ENCODE peak calls at places on chromosomes 11 and 22, in eight cellular contexts. O is caudate nucleus; K is hepatic stellate cell; R is nephron progenitor cell; J is fibroblast of mammary gland; I is activated naive CD4-positive, alpha-beta T cell; N is stimulated activated CD8-positive, alpha-beta memory T cell treated with anti-CD3 and anti-CD28 coated beads, Interleukin-4, amount 100 ng/mL, for 48 hours; A is left lobe of liver. W is an unnamed sample.
A peak's percentile ranks its signal among the peaks of the same experiment; 100 is the strongest.

GRCh38 chr11:13120691-13121090 is 111.6 kb downstream of the RASSF10 start:
- DNase-seq in O (no peak), J (peak; percentile 82), I (no peak), R (no peak), N (no peak), K (no peak), A (no peak), W (peak; percentile 91)

GRCh38 chr11:24163146-24163545 is 333.7 kb upstream of the LUZP2 start:
- DNase-seq in O (no peak), A (no peak), R (no peak), K (no peak), N (no peak), I (no peak), J (no peak), W (no peak)

GRCh38 chr11:15190611-15191010 is 75.9 kb downstream of the INSC start:
- DNase-seq in A (no peak), I (no peak), O (no peak), N (no peak), K (no peak), R (no peak), J (no peak), W (no peak)

GRCh38 chr11:64570341-64570740 is 20.7 kb upstream of the SLC22A12 start:
- DNase-seq in K (no peak), O (no peak), N (no peak), J (no peak), A (no peak), R (no peak), I (no peak), W (no peak)

GRCh38 chr11:201936-202335 is 5.3 kb downstream of the BET1L start:
- DNase-seq in J (no peak), R (no peak), N (peak; percentile 27), A (no peak), K (no peak), I (no peak), O (no peak), W (no peak)

GRCh38 chr11:67627788-67628624 is 1.7 kb downstream of the NUDT8 start:
- DNase-seq in R (no peak), A (no peak), N (no peak), O (no peak), K (no peak), J (no peak), I (no peak), W (no peak)

GRCh38 chr22:32646476-32646875 is 155.0 kb upstream of the TIMP3 start:
- DNase-seq in R (no peak), N (no peak), J (no peak), O (no peak), K (no peak), I (no peak), A (no peak), W (no peak)

GRCh38 chr22:48889209-48889830 is 938.4 kb downstream of the BRD1 start:
- DNase-seq in N (no peak), I (no peak), A (peak; percentile 28), O (no peak), J (no peak), R (no peak), K (no peak), W (no peak)

GRCh38 chr22:39308614-39309363 is 10.6 kb downstream of the RPL3 start:
- DNase-seq in A (no peak), O (peak; percentile 52), R (no peak), N (no peak), K (peak; percentile 94), J (peak; percentile 90), I (no peak), W (peak; percentile 94)